ENCODE peak calls at places on chromosomes 16 and 17, in ten cellular contexts. V is colonic mucosa; Y is astrocyte of the hippocampus; K is effector memory CD8-positive, alpha-beta T cell; Z is RPMI7951; P is BJ; C is activated CD8-positive, alpha-beta T cell treated with anti-CD3 and anti-CD28 coated beads, Interleukin-2, amount 10 ng/mL, durations not matched to agents 7 days and 5 days; H is activated T-cell treated with anti-CD3 and anti-CD28 coated beads for 1 hour; S is non-pigmented ciliary epithelial cell; O is naive thymus-derived CD8-positive, alpha-beta T cell. N is an unnamed sample.
A peak's percentile ranks its signal among the peaks of the same experiment; 100 is the strongest.

GRCh38 chr16:13426279-13426678 is 493.7 kb upstream of the ERCC4 start:
- DNase-seq in V (no peak), Y (no peak), K (no peak), Z (no peak), P (no peak), C (no peak), H (no peak), S (no peak), O (no peak), N (no peak)

GRCh38 chr16:11125936-11126335 is 130.1 kb downstream of the SOCS1 start:
- DNase-seq in V (no peak), Y (no peak), K (no peak), Z (no peak), P (no peak), C (no peak), H (no peak), S (no peak), O (no peak), N (no peak)

GRCh38 chr17:14701901-14702300 is 401.0 kb downstream of the HS3ST3B1 start:
- DNase-seq in V (no peak), Y (no peak), K (no peak), Z (no peak), P (no peak), C (no peak), H (no peak), S (no peak), O (no peak), N (no peak)

GRCh38 chr16:53775821-53776431 is 72.0 kb downstream of the FTO start:
- DNase-seq in V (peak; percentile 62), Y (peak; percentile 93), K (no peak), Z (peak; percentile 94), P (peak; percentile 79), C (no peak), H (no peak), S (peak; percentile 86), O (no peak), N (no peak)

GRCh38 chr17:74852237-74853047 is 7.2 kb downstream of the GRIN2C start:
- DNase-seq in V (no peak), Y (peak; percentile 62), K (no peak), Z (no peak), P (no peak), C (peak; percentile 65), H (peak; percentile 38), S (no peak), O (peak; percentile 53), N (peak; percentile 63)

GRCh38 chr16:77624085-77624484 is 98.2 kb upstream of the NUDT7 start:
- DNase-seq in V (no peak), Y (no peak), K (no peak), Z (no peak), P (no peak), C (no peak), H (no peak), S (no peak), O (no peak), N (no peak)

GRCh38 chr17:73272906-73273218 is 11.2 kb upstream of the CPSF4L start:
- DNase-seq in V (no peak), Y (no peak), K (no peak), Z (no peak), P (no peak), C (no peak), H (no peak), S (no peak), O (no peak), N (no peak)

GRCh38 chr17:81364278-81365147 is 30.7 kb upstream of the BAHCC1 start:
- DNase-seq in V (peak; percentile 50), Y (no peak), K (no peak), Z (no peak), P (no peak), C (no peak), H (no peak), S (no peak), O (no peak), N (no peak)

GRCh38 chr17:78903101-78903779 is at the start of gene CEP295NL:
- DNase-seq in V (no peak), Y (peak; percentile 75), K (no peak), Z (no peak), P (no peak), C (no peak), H (no peak), S (no peak), O (no peak), N (no peak)

GRCh38 chr16:81748476-81749198 is 30.5 kb upstream of the PLCG2 start:
- DNase-seq in V (no peak), Y (no peak), K (no peak), Z (no peak), P (no peak), C (no peak), H (no peak), S (no peak), O (no peak), N (no peak)

GRCh38 chr17:32015245-32016013 is 8.2 kb downstream of the LRRC37B start:
- DNase-seq in V (no peak), Y (peak; percentile 23), K (no peak), Z (no peak), P (no peak), C (no peak), H (no peak), S (no peak), O (no peak), N (no peak)

GRCh38 chr16:9275386-9275785 is 183.9 kb downstream of the HAPSTR1 start:
- DNase-seq in V (no peak), Y (no peak), K (no peak), Z (no peak), P (no peak), C (no peak), H (no peak), S (no peak), O (no peak), N (no peak)

N was measured in central memory CD4-positive, alpha-beta T cell.